ENCODE peak calls at places on chromosomes 5 and 9, in seven cellular contexts. C is endothelial cell of umbilical vein, U is psoas muscle, L is foreskin fibroblast, S is KBM-7, H is endothelial cell, A is hepatocyte. B is an unnamed sample.

GRCh38 chr5:56316302-56316994 is 83.3 kb upstream of the ANKRD55 start:
- DNase-seq in C (no peak), U (no peak), L (no peak), S (no peak), H (no peak), A (no peak), B (no peak)

GRCh38 chr9:113520109-113520642 is 56.6 kb downstream of the RGS3 start:
- DNase-seq in C (peak), U (no peak), L (no peak), S (no peak), H (no peak), A (peak), B (peak)

GRCh38 chr5:178241259-178241658 is 8.7 kb upstream of the PHYKPL start:
- DNase-seq in C (peak), U (no peak), L (no peak), S (peak), H (no peak), A (no peak), B (no peak)

GRCh38 chr5:170622933-170623332 is 119.1 kb downstream of the KCNIP1 start:
- DNase-seq in C (no peak), U (no peak), L (no peak), S (no peak), H (no peak), A (no peak), B (no peak)

GRCh38 chr5:157596449-157596848 is 20.9 kb upstream of the ADAM19 start:
- DNase-seq in C (no peak), U (no peak), L (no peak), S (no peak), H (no peak), A (no peak), B (no peak)

GRCh38 chr5:168023190-168023589 is 268.3 kb upstream of the WWC1 start:
- DNase-seq in C (no peak), U (no peak), L (no peak), S (no peak), H (no peak), A (peak), B (no peak)

GRCh38 chr9:137878146-137878941 is 762 bp downstream of the CACNA1B start:
- DNase-seq in C (peak), U (no peak), L (peak), S (peak), H (peak), A (peak), B (peak)

GRCh38 chr5:168826292-168826725 is 247.1 kb upstream of the PANK3 start:
- DNase-seq in C (no peak), U (no peak), L (no peak), S (no peak), H (no peak), A (no peak), B (no peak)

GRCh38 chr5:145509336-145510150 is 325.6 kb downstream of the PRELID2 start:
- DNase-seq in C (no peak), U (no peak), L (peak), S (no peak), H (no peak), A (no peak), B (no peak)

GRCh38 chr5:83570916-83571315 is 99.4 kb downstream of the VCAN start:
- DNase-seq in C (no peak), U (no peak), L (no peak), S (no peak), H (no peak), A (no peak), B (no peak)

B was measured in GM10248.